ENCODE peak calls at places on chromosomes 13 and 19, in eight cellular contexts. One of them, this sample, is unnamed.

GRCh38 chr13:106963151-106963550 is 395.2 kb upstream of the ARGLU1 start:
- DNase-seq in AG10803: no peak
- DNase-seq in upper lobe of right lung: no peak
- DNase-seq in fibroblast of pulmonary artery: no peak
- DNase-seq in LNCaP clone FGC: no peak
- DNase-seq in AG04450: no peak
- DNase-seq in right cardiac atrium: no peak
- DNase-seq in CD8-positive, alpha-beta memory T cell: no peak
- DNase-seq in this sample: no peak

GRCh38 chr19:5881543-5882299 is 11.4 kb upstream of the FUT5 start:
- DNase-seq in LNCaP clone FGC: no peak
- DNase-seq in AG10803: no peak
- DNase-seq in AG04450: no peak
- DNase-seq in right cardiac atrium: no peak
- DNase-seq in fibroblast of pulmonary artery: no peak
- DNase-seq in upper lobe of right lung: no peak
- DNase-seq in CD8-positive, alpha-beta memory T cell: no peak
- DNase-seq in this sample: no peak

GRCh38 chr13:94546071-94546839 is 49.7 kb downstream of the TGDS start:
- DNase-seq in LNCaP clone FGC: no peak
- DNase-seq in right cardiac atrium: no peak
- DNase-seq in AG10803: no peak
- DNase-seq in CD8-positive, alpha-beta memory T cell: no peak
- DNase-seq in fibroblast of pulmonary artery: no peak
- DNase-seq in AG04450: no peak
- DNase-seq in upper lobe of right lung: no peak
- DNase-seq in this sample: no peak

GRCh38 chr13:41384749-41385503 is 72.4 kb upstream of the RGCC start:
- DNase-seq in fibroblast of pulmonary artery: peak
- DNase-seq in AG10803: peak
- DNase-seq in LNCaP clone FGC: no peak
- DNase-seq in upper lobe of right lung: no peak
- DNase-seq in CD8-positive, alpha-beta memory T cell: no peak
- DNase-seq in AG04450: no peak
- DNase-seq in right cardiac atrium: no peak
- DNase-seq in this sample: no peak

GRCh38 chr19:44891016-44891882 is at the start of gene TOMM40:
- DNase-seq in CD8-positive, alpha-beta memory T cell: peak
- DNase-seq in AG04450: no peak
- DNase-seq in right cardiac atrium: peak
- DNase-seq in fibroblast of pulmonary artery: peak
- DNase-seq in LNCaP clone FGC: peak
- DNase-seq in upper lobe of right lung: no peak
- DNase-seq in AG10803: no peak
- DNase-seq in this sample: no peak

GRCh38 chr13:45472171-45472705 is 7.5 kb downstream of the COG3 start:
- DNase-seq in upper lobe of right lung: no peak
- DNase-seq in LNCaP clone FGC: no peak
- DNase-seq in right cardiac atrium: no peak
- DNase-seq in fibroblast of pulmonary artery: no peak
- DNase-seq in AG10803: no peak
- DNase-seq in AG04450: no peak
- DNase-seq in CD8-positive, alpha-beta memory T cell: no peak
- DNase-seq in this sample: no peak

GRCh38 chr13:72218966-72219365 is 352.0 kb upstream of the DACH1 start:
- DNase-seq in AG10803: no peak
- DNase-seq in LNCaP clone FGC: no peak
- DNase-seq in right cardiac atrium: no peak
- DNase-seq in fibroblast of pulmonary artery: no peak
- DNase-seq in CD8-positive, alpha-beta memory T cell: no peak
- DNase-seq in AG04450: no peak
- DNase-seq in upper lobe of right lung: no peak
- DNase-seq in this sample: no peak

GRCh38 chr13:97307882-97308624 is 85.9 kb downstream of the MBNL2 start:
- DNase-seq in AG04450: no peak
- DNase-seq in LNCaP clone FGC: no peak
- DNase-seq in AG10803: peak
- DNase-seq in fibroblast of pulmonary artery: peak
- DNase-seq in upper lobe of right lung: no peak
- DNase-seq in right cardiac atrium: peak
- DNase-seq in CD8-positive, alpha-beta memory T cell: no peak
- DNase-seq in this sample: peak

DNA sequence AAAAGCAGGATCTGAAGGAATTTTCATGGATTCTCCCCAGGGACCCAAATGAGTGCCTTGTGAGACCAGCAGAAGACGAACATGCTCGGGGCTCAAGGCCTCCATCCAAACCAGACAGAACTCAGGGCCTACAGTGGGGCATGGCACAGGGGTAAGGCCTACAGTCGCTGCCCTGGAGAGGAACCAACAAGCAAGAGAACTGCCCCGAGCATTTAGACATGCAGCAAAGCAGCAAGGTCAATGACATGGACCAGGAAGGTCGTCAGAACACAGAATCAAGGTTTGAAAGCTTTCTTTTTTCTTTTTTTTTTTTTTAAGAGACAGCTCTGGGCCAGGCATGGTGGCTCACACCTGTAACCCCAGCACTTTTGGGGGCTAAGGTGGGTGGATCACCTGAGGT is 17.3 kb downstream of the EPS15L1 start:
- DNase-seq in AG10803: no peak
- DNase-seq in fibroblast of pulmonary artery: no peak
- DNase-seq in LNCaP clone FGC: no peak
- DNase-seq in right cardiac atrium: no peak
- DNase-seq in CD8-positive, alpha-beta memory T cell: no peak
- DNase-seq in upper lobe of right lung: no peak
- DNase-seq in AG04450: no peak
- DNase-seq in this sample: no peak
- H3K4me3 ChIP-seq in AG10803: no peak
- H3K4me3 ChIP-seq in fibroblast of pulmonary artery: no peak
- H3K4me3 ChIP-seq in LNCaP clone FGC: no peak
- H3K4me3 ChIP-seq in right cardiac atrium: no peak
- H3K4me3 ChIP-seq in CD8-positive, alpha-beta memory T cell: no peak
- H3K4me3 ChIP-seq in upper lobe of right lung: no peak
- H3K4me3 ChIP-seq in AG04450: no peak
- H3K4me3 ChIP-seq in this sample: no peak

DNA sequence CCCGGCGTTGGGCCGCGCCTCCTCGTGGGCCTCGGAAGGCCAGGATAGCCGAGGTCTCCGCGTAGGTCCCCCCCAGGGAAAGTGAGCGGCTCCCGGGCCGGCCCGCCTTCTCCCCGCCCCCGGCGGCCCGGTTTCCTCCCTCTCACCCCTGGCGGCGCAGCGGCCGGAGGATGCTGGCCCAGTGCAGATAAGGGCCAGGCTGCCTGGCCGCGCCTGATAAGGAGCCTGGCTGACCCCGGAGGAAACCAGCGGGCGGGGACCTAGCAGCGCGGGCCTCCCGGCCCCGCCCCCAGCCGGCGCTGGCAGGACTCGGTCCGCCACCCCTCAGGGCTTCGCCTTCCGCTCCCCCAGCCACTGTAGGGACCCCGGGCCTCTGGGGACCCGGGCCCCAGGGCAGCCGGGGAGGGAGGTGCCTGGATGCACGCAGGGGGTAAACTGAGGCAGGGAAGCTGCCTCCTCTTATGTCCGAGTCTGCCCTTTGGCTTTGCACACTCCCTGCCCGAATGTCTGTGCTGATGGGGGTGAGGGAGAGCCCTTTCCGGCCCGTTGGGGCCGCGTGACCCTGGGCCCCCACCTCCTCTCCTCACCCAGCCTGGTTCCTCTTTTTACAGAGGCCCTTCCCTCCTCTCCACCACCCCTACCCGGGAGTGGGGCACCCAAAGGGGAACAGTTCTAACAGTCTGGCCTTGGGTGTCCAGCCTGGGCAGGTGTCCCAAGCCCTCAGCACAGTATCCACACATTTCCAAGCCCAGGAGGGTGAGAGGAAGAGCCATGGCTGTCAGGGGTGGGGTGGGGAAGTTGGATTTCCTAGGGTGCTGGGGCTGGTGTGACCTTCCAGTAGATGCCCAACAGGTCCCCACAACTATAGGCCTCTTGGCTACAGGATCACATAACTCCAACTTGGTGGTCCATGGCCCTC is at the start of gene LYL1:
- DNase-seq in upper lobe of right lung: peak
- DNase-seq in AG04450: no peak
- DNase-seq in right cardiac atrium: peak
- DNase-seq in AG10803: no peak
- DNase-seq in fibroblast of pulmonary artery: peak
- DNase-seq in CD8-positive, alpha-beta memory T cell: no peak
- DNase-seq in LNCaP clone FGC: no peak
- DNase-seq in this sample: no peak
- H3K4me3 ChIP-seq in upper lobe of right lung: peak
- H3K4me3 ChIP-seq in AG04450: peak
- H3K4me3 ChIP-seq in right cardiac atrium: peak
- H3K4me3 ChIP-seq in AG10803: no peak
- H3K4me3 ChIP-seq in fibroblast of pulmonary artery: peak
- H3K4me3 ChIP-seq in CD8-positive, alpha-beta memory T cell: peak
- H3K4me3 ChIP-seq in LNCaP clone FGC: no peak
- H3K4me3 ChIP-seq in this sample: no peak

DNA sequence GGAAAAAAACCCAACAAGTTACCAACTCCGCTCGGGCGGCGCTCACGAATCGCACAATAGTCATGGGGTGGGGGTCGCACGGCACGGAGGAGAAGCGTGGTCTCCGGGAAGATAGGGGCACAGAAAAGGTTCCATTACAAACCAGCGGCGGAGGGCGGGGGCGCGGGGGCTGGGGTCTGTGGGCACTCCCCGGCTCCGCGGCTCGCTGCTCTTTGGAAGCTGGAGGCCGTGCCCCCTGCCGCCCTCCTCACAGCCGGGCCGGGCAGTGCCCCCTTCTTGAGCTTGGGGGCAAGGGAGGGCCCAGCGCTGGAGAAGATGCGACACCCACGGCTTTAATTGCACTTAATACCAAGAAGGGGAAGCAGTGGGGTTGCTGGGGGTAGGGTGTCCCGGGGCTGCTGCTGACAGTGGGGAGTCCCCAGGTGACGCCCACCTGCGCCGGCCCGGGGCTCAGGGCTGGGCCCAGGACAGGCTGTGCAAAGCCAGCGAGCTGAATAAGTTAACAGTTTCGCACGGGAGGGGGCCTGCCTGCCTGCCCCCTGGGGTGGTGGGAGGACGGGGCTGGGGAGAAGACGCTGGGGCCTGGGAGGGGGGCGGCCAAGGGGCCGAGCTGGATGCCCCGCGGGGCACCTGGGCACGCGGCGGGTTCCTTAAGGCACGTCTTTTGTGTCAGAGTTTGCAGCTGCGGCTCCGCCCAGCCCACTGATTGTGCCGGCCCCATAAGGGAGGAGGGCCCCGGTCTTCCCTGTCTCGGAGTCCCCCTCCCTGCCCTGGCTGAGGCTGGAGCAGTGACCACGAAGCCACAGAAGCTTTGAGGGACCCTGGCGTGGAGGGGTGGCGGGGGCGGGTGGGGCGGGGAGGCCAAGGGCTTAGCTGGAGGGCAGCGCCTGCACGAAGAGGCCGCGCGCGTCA is 9.8 kb downstream of the DCAF15 start:
- DNase-seq in CD8-positive, alpha-beta memory T cell: no peak
- DNase-seq in LNCaP clone FGC: no peak
- DNase-seq in AG10803: no peak
- DNase-seq in AG04450: no peak
- DNase-seq in right cardiac atrium: peak
- DNase-seq in fibroblast of pulmonary artery: no peak
- DNase-seq in upper lobe of right lung: no peak
- DNase-seq in this sample: no peak
- H3K4me3 ChIP-seq in CD8-positive, alpha-beta memory T cell: no peak
- H3K4me3 ChIP-seq in LNCaP clone FGC: no peak
- H3K4me3 ChIP-seq in AG10803: no peak
- H3K4me3 ChIP-seq in AG04450: no peak
- H3K4me3 ChIP-seq in right cardiac atrium: no peak
- H3K4me3 ChIP-seq in fibroblast of pulmonary artery: no peak
- H3K4me3 ChIP-seq in upper lobe of right lung: no peak
- H3K4me3 ChIP-seq in this sample: no peak

GRCh38 chr19:15284091-15284490 is 48.2 kb downstream of the BRD4 start:
- DNase-seq in CD8-positive, alpha-beta memory T cell: no peak
- DNase-seq in right cardiac atrium: no peak
- DNase-seq in fibroblast of pulmonary artery: no peak
- DNase-seq in AG04450: no peak
- DNase-seq in LNCaP clone FGC: no peak
- DNase-seq in upper lobe of right lung: no peak
- DNase-seq in AG10803: no peak
- DNase-seq in this sample: no peak

GRCh38 chr19:15284896-15285295 is 47.4 kb downstream of the BRD4 start:
- DNase-seq in LNCaP clone FGC: no peak
- DNase-seq in upper lobe of right lung: no peak
- DNase-seq in AG04450: no peak
- DNase-seq in fibroblast of pulmonary artery: no peak
- DNase-seq in CD8-positive, alpha-beta memory T cell: no peak
- DNase-seq in AG10803: no peak
- DNase-seq in right cardiac atrium: no peak
- DNase-seq in this sample: no peak

GRCh38 chr19:15286688-15287355 is 45.5 kb downstream of the BRD4 start:
- DNase-seq in AG10803: no peak
- DNase-seq in CD8-positive, alpha-beta memory T cell: no peak
- DNase-seq in right cardiac atrium: no peak
- DNase-seq in upper lobe of right lung: no peak
- DNase-seq in fibroblast of pulmonary artery: no peak
- DNase-seq in LNCaP clone FGC: no peak
- DNase-seq in AG04450: no peak
- DNase-seq in this sample: no peak

GRCh38 chr19:15287496-15287895 is 44.8 kb downstream of the BRD4 start:
- DNase-seq in right cardiac atrium: no peak
- DNase-seq in AG10803: no peak
- DNase-seq in fibroblast of pulmonary artery: no peak
- DNase-seq in AG04450: no peak
- DNase-seq in LNCaP clone FGC: no peak
- DNase-seq in CD8-positive, alpha-beta memory T cell: no peak
- DNase-seq in upper lobe of right lung: no peak
- DNase-seq in this sample: no peak

DNA sequence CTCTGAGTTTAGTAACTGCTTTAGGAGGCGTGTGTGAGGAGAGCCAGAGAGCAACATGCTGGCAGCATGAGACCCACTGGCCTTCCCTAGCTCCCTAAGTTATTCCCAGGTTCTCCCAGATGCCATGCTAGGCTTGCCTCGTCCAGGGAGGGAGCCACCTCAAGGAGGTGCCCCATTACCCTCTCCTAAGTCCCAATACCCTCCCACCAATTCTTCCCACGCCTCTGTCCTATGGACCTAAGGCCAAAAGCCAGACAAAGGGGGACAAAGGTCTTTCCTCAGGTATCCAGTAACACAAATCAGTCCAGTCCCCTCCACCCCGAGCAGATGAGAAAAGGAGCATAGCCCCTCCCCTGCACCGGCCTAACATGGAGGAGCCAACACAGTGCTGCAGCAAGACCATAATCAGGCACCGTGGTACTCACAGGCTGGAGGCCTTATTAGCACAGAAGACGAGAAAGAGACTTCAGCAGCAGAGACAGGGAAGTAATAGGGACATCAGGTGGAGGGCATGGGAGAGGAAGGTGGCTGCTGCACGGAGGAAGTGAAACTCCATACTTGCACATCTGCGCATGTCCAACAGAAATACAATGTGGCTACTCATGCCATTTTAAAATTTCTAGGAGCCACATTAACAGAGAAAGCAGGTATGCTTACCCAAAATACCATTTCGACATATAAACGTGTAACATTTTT is 46.3 kb downstream of the BRD4 start:
- DNase-seq in upper lobe of right lung: no peak
- DNase-seq in fibroblast of pulmonary artery: no peak
- DNase-seq in AG10803: no peak
- DNase-seq in LNCaP clone FGC: no peak
- DNase-seq in right cardiac atrium: no peak
- DNase-seq in AG04450: no peak
- DNase-seq in CD8-positive, alpha-beta memory T cell: no peak
- DNase-seq in this sample: no peak
- H3K4me3 ChIP-seq in upper lobe of right lung: no peak
- H3K4me3 ChIP-seq in fibroblast of pulmonary artery: no peak
- H3K4me3 ChIP-seq in AG10803: no peak
- H3K4me3 ChIP-seq in LNCaP clone FGC: no peak
- H3K4me3 ChIP-seq in right cardiac atrium: no peak
- H3K4me3 ChIP-seq in AG04450: no peak
- H3K4me3 ChIP-seq in CD8-positive, alpha-beta memory T cell: no peak
- H3K4me3 ChIP-seq in this sample: no peak

This sample was measured in SJSA1.